ENCODE peak calls at places on chromosomes 13 and 19, in seven cellular contexts. S is neuronal stem cell, V is H9, J is trophoblast cell, A is mesendoderm, L is mesenchymal stem cell, H is H1. E is an unnamed sample.

GRCh38 chr13:43785681-43786471 is 896 bp downstream of the ENOX1 start:
- DNase-seq in S (peak), V (peak), J (peak), A (peak), L (peak), H (no peak), E (peak)

GRCh38 chr19:12952488-12953455 is 4.3 kb downstream of the GADD45GIP1 start:
- DNase-seq in S (no peak), V (no peak), J (no peak), A (no peak), L (no peak), H (no peak), E (peak)

GRCh38 chr13:63864171-63864902 is 2448.7 kb upstream of the PCDH20 start:
- DNase-seq in S (no peak), V (no peak), J (no peak), A (peak), L (no peak), H (no peak), E (peak)

GRCh38 chr13:43848250-43848649 is 31.3 kb downstream of the CCDC122 start:
- DNase-seq in S (no peak), V (no peak), J (no peak), A (no peak), L (peak), H (no peak), E (peak)

GRCh38 chr19:40585677-40586422 is 9.2 kb downstream of the SHKBP1 start:
- DNase-seq in S (no peak), V (no peak), J (peak), A (no peak), L (no peak), H (no peak), E (peak)

GRCh38 chr13:105982219-105982618 is 553.2 kb downstream of the EFNB2 start:
- DNase-seq in S (no peak), V (peak), J (no peak), A (peak), L (no peak), H (no peak), E (no peak)

GRCh38 chr19:1159864-1160595 is 14.0 kb downstream of the SBNO2 start:
- DNase-seq in S (no peak), V (no peak), J (no peak), A (no peak), L (no peak), H (no peak), E (no peak)

GRCh38 chr19:38792250-38793111 is 3.5 kb downstream of the LGALS7B start:
- DNase-seq in S (no peak), V (peak), J (peak), A (peak), L (no peak), H (no peak), E (no peak)

GRCh38 chr13:22432690-22433089 is 748.1 kb upstream of the SGCG start:
- DNase-seq in S (no peak), V (no peak), J (no peak), A (no peak), L (no peak), H (no peak), E (no peak)

GRCh38 chr19:35292986-35293732 is 1.2 kb downstream of the MAG start:
- DNase-seq in S (no peak), V (no peak), J (no peak), A (no peak), L (no peak), H (no peak), E (no peak)

GRCh38 chr19:29552454-29553280 is 26.9 kb downstream of the VSTM2B start:
- DNase-seq in S (no peak), V (peak), J (no peak), A (no peak), L (no peak), H (no peak), E (no peak)

GRCh38 chr13:75326173-75327131 is 155.5 kb downstream of the TBC1D4 start:
- DNase-seq in S (no peak), V (no peak), J (no peak), A (peak), L (peak), H (no peak), E (peak)

GRCh38 chr13:38900188-38900587 is 90.4 kb downstream of the STOML3 start:
- DNase-seq in S (no peak), V (no peak), J (no peak), A (peak), L (no peak), H (no peak), E (no peak)

GRCh38 chr19:10112895-10113591 is 1.6 kb downstream of the P2RY11 start:
- DNase-seq in S (no peak), V (peak), J (peak), A (peak), L (no peak), H (no peak), E (no peak)

GRCh38 chr13:97125810-97126738 is 96.1 kb upstream of the MBNL2 start:
- DNase-seq in S (no peak), V (no peak), J (no peak), A (no peak), L (no peak), H (no peak), E (peak)

GRCh38 chr19:11657307-11657706 is 60.0 kb downstream of the ZNF627 start:
- DNase-seq in S (no peak), V (no peak), J (no peak), A (peak), L (no peak), H (no peak), E (no peak)

GRCh38 chr19:34316247-34316646 is 48.7 kb upstream of the GPI start:
- DNase-seq in S (no peak), V (no peak), J (no peak), A (no peak), L (no peak), H (no peak), E (no peak)

GRCh38 chr13:48230541-48230940 is 2.5 kb upstream of the ITM2B start:
- DNase-seq in S (no peak), V (no peak), J (no peak), A (no peak), L (no peak), H (no peak), E (no peak)

GRCh38 chr13:93450761-93451160 is 224.2 kb downstream of the GPC6 start:
- DNase-seq in S (no peak), V (no peak), J (no peak), A (no peak), L (no peak), H (no peak), E (no peak)

GRCh38 chr13:113939129-113939904 is 34.6 kb downstream of the C13orf46 start:
- DNase-seq in S (no peak), V (no peak), J (no peak), A (no peak), L (no peak), H (no peak), E (no peak)

GRCh38 chr13:96252903-96253302 is 163.0 kb downstream of the HS6ST3 start:
- DNase-seq in S (no peak), V (no peak), J (no peak), A (peak), L (no peak), H (no peak), E (no peak)

GRCh38 chr13:94236876-94237275 is 242.6 kb downstream of the DCT start:
- DNase-seq in S (no peak), V (no peak), J (no peak), A (no peak), L (no peak), H (no peak), E (no peak)

GRCh38 chr19:47176071-47176626 is 45.5 kb downstream of the SAE1 start:
- DNase-seq in S (no peak), V (no peak), J (peak), A (no peak), L (peak), H (no peak), E (peak)

GRCh38 chr13:109274188-109274821 is 512.1 kb downstream of the IRS2 start:
- DNase-seq in S (peak), V (peak), J (peak), A (peak), L (peak), H (peak), E (peak)

GRCh38 chr19:51698296-51698695 is 5.2 kb downstream of the SPACA6 start:
- DNase-seq in S (no peak), V (no peak), J (no peak), A (no peak), L (no peak), H (no peak), E (peak)

GRCh38 chr13:22517544-22517943 is 663.2 kb upstream of the SGCG start:
- DNase-seq in S (no peak), V (no peak), J (no peak), A (peak), L (peak), H (no peak), E (no peak)

DNA sequence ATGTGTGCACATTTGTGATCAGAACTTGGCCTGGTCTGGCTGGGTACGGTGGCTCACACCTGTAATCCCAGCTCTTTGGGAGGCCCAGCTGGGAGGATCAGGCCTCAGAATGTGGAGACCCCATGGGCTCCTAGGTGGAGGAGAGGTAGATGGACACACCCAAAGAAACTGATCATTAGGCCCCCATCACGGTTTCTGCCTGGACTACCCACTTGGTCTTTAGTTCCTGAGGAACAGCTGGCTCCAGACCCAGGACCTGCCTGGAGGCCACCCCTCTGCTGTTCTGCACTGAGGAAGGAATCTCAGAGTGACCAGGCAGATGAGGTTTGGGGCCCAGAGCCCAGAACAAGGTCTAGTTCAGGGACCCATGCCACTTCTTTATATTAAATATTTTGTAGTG is 1.5 kb downstream of the CBLC start:
- DNase-seq in S (no peak), V (no peak), J (no peak), A (no peak), L (no peak), H (no peak), E (no peak)
- H3K4me2 ChIP-seq in S (no peak), V (no peak), J (no peak), A (no peak), L (no peak), H (no peak), E (no peak)

GRCh38 chr19:42179501-42179817 is 38.0 kb downstream of the DEDD2 start:
- DNase-seq in S (no peak), V (no peak), J (no peak), A (no peak), L (no peak), H (no peak), E (no peak)
- H3K4ac ChIP-seq in S (no peak), V (no peak), J (no peak), A (no peak), L (no peak), H (no peak), E (no peak)

GRCh38 chr19:7987084-7987768 is 18.2 kb downstream of the ELAVL1 start:
- DNase-seq in S (no peak), V (no peak), J (no peak), A (no peak), L (no peak), H (no peak), E (no peak)

GRCh38 chr19:7983995-7984837 is 21.2 kb downstream of the ELAVL1 start:
- DNase-seq in S (no peak), V (no peak), J (no peak), A (no peak), L (no peak), H (no peak), E (no peak)

GRCh38 chr19:7988307-7988706 is 17.1 kb downstream of the ELAVL1 start:
- DNase-seq in S (no peak), V (no peak), J (peak), A (peak), L (no peak), H (no peak), E (no peak)

GRCh38 chr19:7985481-7985911 is 19.9 kb downstream of the ELAVL1 start:
- DNase-seq in S (no peak), V (no peak), J (no peak), A (no peak), L (no peak), H (no peak), E (no peak)

GRCh38 chr19:7986321-7987083 is 18.9 kb downstream of the ELAVL1 start:
- DNase-seq in S (no peak), V (no peak), J (no peak), A (no peak), L (peak), H (no peak), E (peak)
- H3K4me2 ChIP-seq in S (no peak), V (no peak), J (no peak), A (no peak), L (peak), H (no peak), E (peak)

GRCh38 chr19:18803550-18804138 is 12.5 kb upstream of the COMP start:
- DNase-seq in S (no peak), V (no peak), J (no peak), A (no peak), L (no peak), H (no peak), E (no peak)
- H3K4ac ChIP-seq in S (no peak), V (no peak), J (no peak), A (no peak), L (no peak), H (no peak), E (no peak)

GRCh38 chr19:14835011-14835410 is at the start of the genes OR7A5 and OR7C1:
- DNase-seq in S (no peak), V (no peak), J (no peak), A (no peak), L (no peak), H (no peak), E (no peak)
- H3K4me2 ChIP-seq in S (no peak), V (no peak), J (no peak), A (no peak), L (no peak), H (no peak), E (no peak)

GRCh38 chr13:50957620-50958019 is 48.0 kb downstream of the RNASEH2B start:
- DNase-seq in S (no peak), V (no peak), J (no peak), A (no peak), L (no peak), H (no peak), E (no peak)
- H3K4ac ChIP-seq in S (no peak), V (no peak), J (no peak), A (no peak), L (no peak), H (no peak), E (no peak)

GRCh38 chr13:21330126-21330861 is 128.8 kb downstream of the ZDHHC20 start:
- DNase-seq in S (no peak), V (no peak), J (no peak), A (no peak), L (peak), H (no peak), E (peak)

GRCh38 chr13:21324793-21325192 is 134.3 kb downstream of the ZDHHC20 start:
- DNase-seq in S (no peak), V (no peak), J (no peak), A (no peak), L (no peak), H (no peak), E (no peak)

GRCh38 chr13:21326155-21327030 is 132.7 kb downstream of the ZDHHC20 start:
- DNase-seq in S (peak), V (peak), J (peak), A (peak), L (peak), H (peak), E (peak)

GRCh38 chr13:21328201-21328600 is 130.9 kb downstream of the ZDHHC20 start:
- DNase-seq in S (no peak), V (peak), J (no peak), A (peak), L (no peak), H (peak), E (no peak)

GRCh38 chr13:21328836-21329477 is 130.1 kb downstream of the ZDHHC20 start:
- DNase-seq in S (no peak), V (no peak), J (no peak), A (no peak), L (no peak), H (no peak), E (no peak)
- H3K4me2 ChIP-seq in S (no peak), V (no peak), J (no peak), A (no peak), L (no peak), H (peak), E (no peak)